ENCODE peak calls at places on chromosome 10, in nine cellular contexts. One of them, this sample, is unnamed.

GRCh38 chr10:101066890-101067355 is 5.1 kb downstream of the KAZALD1 start:
- DNase-seq in progenitor cell of endocrine pancreas: no peak
- DNase-seq in heart right ventricle: peak; percentile 36
- DNase-seq in Peyer's patch: peak; percentile 17
- DNase-seq in H9: no peak
- DNase-seq in colonic mucosa: peak; percentile 55
- DNase-seq in tibial nerve: no peak
- DNase-seq in cardiac fibroblast: no peak
- DNase-seq in psoas muscle: no peak
- DNase-seq in this sample: no peak

GRCh38 chr10:57579926-57580325 is 687.8 kb downstream of the IPMK start:
- DNase-seq in H9: peak; percentile 48
- DNase-seq in tibial nerve: no peak
- DNase-seq in heart right ventricle: no peak
- DNase-seq in cardiac fibroblast: peak; percentile 68
- DNase-seq in progenitor cell of endocrine pancreas: no peak
- DNase-seq in colonic mucosa: no peak
- DNase-seq in psoas muscle: no peak
- DNase-seq in Peyer's patch: no peak
- DNase-seq in this sample: no peak

GRCh38 chr10:4051011-4051407 is 266.0 kb upstream of the KLF6 start:
- DNase-seq in psoas muscle: no peak
- DNase-seq in heart right ventricle: no peak
- DNase-seq in H9: no peak
- DNase-seq in Peyer's patch: no peak
- DNase-seq in colonic mucosa: no peak
- DNase-seq in cardiac fibroblast: peak; percentile 78
- DNase-seq in progenitor cell of endocrine pancreas: no peak
- DNase-seq in tibial nerve: peak; percentile 42
- DNase-seq in this sample: no peak

GRCh38 chr10:3780056-3780765 is 4.8 kb downstream of the KLF6 start:
- DNase-seq in psoas muscle: peak; percentile 42
- DNase-seq in Peyer's patch: no peak
- DNase-seq in H9: peak; percentile 23
- DNase-seq in cardiac fibroblast: peak; percentile 79
- DNase-seq in heart right ventricle: no peak
- DNase-seq in colonic mucosa: peak; percentile 20
- DNase-seq in progenitor cell of endocrine pancreas: no peak
- DNase-seq in tibial nerve: no peak
- DNase-seq in this sample: no peak

GRCh38 chr10:8283986-8284385 is 229.5 kb downstream of the GATA3 start:
- DNase-seq in colonic mucosa: no peak
- DNase-seq in H9: no peak
- DNase-seq in tibial nerve: no peak
- DNase-seq in progenitor cell of endocrine pancreas: no peak
- DNase-seq in cardiac fibroblast: peak; percentile 54
- DNase-seq in psoas muscle: no peak
- DNase-seq in heart right ventricle: no peak
- DNase-seq in Peyer's patch: no peak
- DNase-seq in this sample: no peak

GRCh38 chr10:986881-987634 is 1.2 kb upstream of the GTPBP4 start:
- DNase-seq in Peyer's patch: no peak
- DNase-seq in tibial nerve: no peak
- DNase-seq in progenitor cell of endocrine pancreas: no peak
- DNase-seq in heart right ventricle: no peak
- DNase-seq in psoas muscle: no peak
- DNase-seq in cardiac fibroblast: peak; percentile 82
- DNase-seq in H9: no peak
- DNase-seq in colonic mucosa: no peak
- DNase-seq in this sample: no peak

GRCh38 chr10:47164126-47164799 is 135.7 kb upstream of the GDF10 start:
- DNase-seq in progenitor cell of endocrine pancreas: no peak
- DNase-seq in psoas muscle: no peak
- DNase-seq in cardiac fibroblast: peak; percentile 79
- DNase-seq in Peyer's patch: no peak
- DNase-seq in colonic mucosa: no peak
- DNase-seq in H9: no peak
- DNase-seq in tibial nerve: no peak
- DNase-seq in heart right ventricle: no peak
- DNase-seq in this sample: no peak

GRCh38 chr10:132319853-132320669 is 11.9 kb upstream of the LRRC27 start:
- DNase-seq in psoas muscle: no peak
- DNase-seq in cardiac fibroblast: peak; percentile 91
- DNase-seq in progenitor cell of endocrine pancreas: no peak
- DNase-seq in H9: no peak
- DNase-seq in Peyer's patch: no peak
- DNase-seq in heart right ventricle: no peak
- DNase-seq in colonic mucosa: no peak
- DNase-seq in tibial nerve: no peak
- DNase-seq in this sample: no peak

GRCh38 chr10:124697837-124698559 is 46.2 kb downstream of the FAM53B start:
- DNase-seq in progenitor cell of endocrine pancreas: no peak
- DNase-seq in tibial nerve: no peak
- DNase-seq in Peyer's patch: peak; percentile 59
- DNase-seq in cardiac fibroblast: peak; percentile 13
- DNase-seq in psoas muscle: no peak
- DNase-seq in colonic mucosa: no peak
- DNase-seq in H9: no peak
- DNase-seq in heart right ventricle: no peak
- DNase-seq in this sample: no peak

GRCh38 chr10:73922007-73922863 is 11.3 kb downstream of the PLAU start:
- DNase-seq in heart right ventricle: no peak
- DNase-seq in progenitor cell of endocrine pancreas: no peak
- DNase-seq in psoas muscle: no peak
- DNase-seq in cardiac fibroblast: no peak
- DNase-seq in tibial nerve: no peak
- DNase-seq in Peyer's patch: no peak
- DNase-seq in H9: no peak
- DNase-seq in colonic mucosa: no peak
- DNase-seq in this sample: no peak

GRCh38 chr10:80617807-80618206 is 80.1 kb downstream of the SH2D4B start:
- DNase-seq in psoas muscle: no peak
- DNase-seq in H9: no peak
- DNase-seq in colonic mucosa: no peak
- DNase-seq in cardiac fibroblast: no peak
- DNase-seq in heart right ventricle: no peak
- DNase-seq in progenitor cell of endocrine pancreas: no peak
- DNase-seq in tibial nerve: no peak
- DNase-seq in Peyer's patch: no peak
- DNase-seq in this sample: no peak

GRCh38 chr10:30007406-30007805 is 52.0 kb downstream of the JCAD start:
- DNase-seq in psoas muscle: no peak
- DNase-seq in progenitor cell of endocrine pancreas: no peak
- DNase-seq in cardiac fibroblast: no peak
- DNase-seq in Peyer's patch: no peak
- DNase-seq in tibial nerve: no peak
- DNase-seq in H9: no peak
- DNase-seq in heart right ventricle: no peak
- DNase-seq in colonic mucosa: no peak
- DNase-seq in this sample: no peak

GRCh38 chr10:14952851-14953451 is 945 bp downstream of the DCLRE1C start:
- DNase-seq in psoas muscle: no peak
- DNase-seq in colonic mucosa: no peak
- DNase-seq in cardiac fibroblast: no peak
- DNase-seq in progenitor cell of endocrine pancreas: no peak
- DNase-seq in Peyer's patch: no peak
- DNase-seq in tibial nerve: no peak
- DNase-seq in heart right ventricle: no peak
- DNase-seq in H9: peak; percentile 45
- DNase-seq in this sample: no peak

GRCh38 chr10:132208489-132209050 is 21.8 kb downstream of the DPYSL4 start:
- DNase-seq in progenitor cell of endocrine pancreas: no peak
- DNase-seq in tibial nerve: no peak
- DNase-seq in heart right ventricle: peak; percentile 63
- DNase-seq in psoas muscle: no peak
- DNase-seq in Peyer's patch: no peak
- DNase-seq in cardiac fibroblast: no peak
- DNase-seq in H9: no peak
- DNase-seq in colonic mucosa: no peak
- DNase-seq in this sample: no peak

GRCh38 chr10:113219446-113219845 is 269.4 kb downstream of the TCF7L2 start:
- DNase-seq in progenitor cell of endocrine pancreas: no peak
- DNase-seq in Peyer's patch: no peak
- DNase-seq in cardiac fibroblast: no peak
- DNase-seq in tibial nerve: no peak
- DNase-seq in psoas muscle: no peak
- DNase-seq in colonic mucosa: no peak
- DNase-seq in heart right ventricle: no peak
- DNase-seq in H9: no peak
- DNase-seq in this sample: no peak

DNA sequence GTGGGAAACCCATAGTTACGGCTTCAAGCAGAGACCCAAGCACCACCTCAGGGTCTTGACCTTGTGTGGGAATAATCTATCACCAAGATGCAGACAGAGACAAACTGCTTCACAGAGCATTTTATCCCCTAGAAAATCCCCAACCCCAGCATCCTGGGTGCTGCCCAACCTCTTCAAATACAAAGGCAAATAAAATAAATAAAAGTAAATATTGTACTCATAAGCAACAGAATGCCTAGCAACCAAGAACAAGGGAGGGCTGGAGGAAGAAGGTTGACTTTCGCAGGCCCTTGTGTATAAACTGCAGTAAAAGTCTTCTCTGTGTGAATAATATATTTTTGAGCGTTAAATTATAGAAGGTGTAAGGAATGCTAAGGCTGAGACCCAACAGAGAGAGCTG is 219.5 kb downstream of the WDR11 start:
- DNase-seq in heart right ventricle: no peak
- DNase-seq in cardiac fibroblast: no peak
- DNase-seq in tibial nerve: no peak
- DNase-seq in Peyer's patch: no peak
- DNase-seq in colonic mucosa: no peak
- DNase-seq in psoas muscle: no peak
- DNase-seq in H9: no peak
- DNase-seq in progenitor cell of endocrine pancreas: no peak
- DNase-seq in this sample: no peak
- TF ChIP-seq CTCF in heart right ventricle: no peak
- TF ChIP-seq CTCF in cardiac fibroblast: no peak
- TF ChIP-seq CTCF in tibial nerve: no peak
- TF ChIP-seq CTCF in Peyer's patch: no peak
- TF ChIP-seq CTCF in colonic mucosa: no peak
- TF ChIP-seq CTCF in psoas muscle: no peak
- TF ChIP-seq CTCF in H9: no peak
- TF ChIP-seq CTCF in progenitor cell of endocrine pancreas: no peak
- TF ChIP-seq CTCF in this sample: no peak

DNA sequence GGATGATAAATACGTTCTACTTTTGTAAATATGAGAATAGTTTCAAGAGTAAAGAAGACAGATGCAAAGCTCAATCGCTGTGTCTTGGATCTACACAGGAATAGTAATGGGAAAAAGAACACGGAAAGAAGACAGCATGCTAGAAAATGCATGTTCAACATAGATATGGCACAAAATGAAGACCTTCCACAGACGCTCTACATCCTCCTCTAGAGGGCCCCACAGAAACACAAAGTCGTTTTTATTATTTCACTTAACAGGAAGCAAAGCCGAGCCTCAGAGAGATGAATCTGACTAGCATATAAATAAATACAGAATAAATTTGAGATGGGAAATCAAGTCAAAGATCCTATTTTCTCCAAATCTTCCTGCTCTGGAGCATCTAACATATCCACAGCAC is 292.6 kb downstream of the PARD3 start:
- DNase-seq in Peyer's patch: no peak
- DNase-seq in tibial nerve: no peak
- DNase-seq in H9: no peak
- DNase-seq in progenitor cell of endocrine pancreas: no peak
- DNase-seq in colonic mucosa: no peak
- DNase-seq in heart right ventricle: no peak
- DNase-seq in cardiac fibroblast: peak; percentile 74
- DNase-seq in psoas muscle: no peak
- DNase-seq in this sample: no peak
- TF ChIP-seq CTCF in Peyer's patch: no peak
- TF ChIP-seq CTCF in tibial nerve: no peak
- TF ChIP-seq CTCF in H9: peak; percentile 57
- TF ChIP-seq CTCF in progenitor cell of endocrine pancreas: no peak
- TF ChIP-seq CTCF in colonic mucosa: peak; percentile 41
- TF ChIP-seq CTCF in heart right ventricle: peak; percentile 62
- TF ChIP-seq CTCF in cardiac fibroblast: peak; percentile 67
- TF ChIP-seq CTCF in psoas muscle: no peak
- TF ChIP-seq CTCF in this sample: peak; percentile 12

DNA sequence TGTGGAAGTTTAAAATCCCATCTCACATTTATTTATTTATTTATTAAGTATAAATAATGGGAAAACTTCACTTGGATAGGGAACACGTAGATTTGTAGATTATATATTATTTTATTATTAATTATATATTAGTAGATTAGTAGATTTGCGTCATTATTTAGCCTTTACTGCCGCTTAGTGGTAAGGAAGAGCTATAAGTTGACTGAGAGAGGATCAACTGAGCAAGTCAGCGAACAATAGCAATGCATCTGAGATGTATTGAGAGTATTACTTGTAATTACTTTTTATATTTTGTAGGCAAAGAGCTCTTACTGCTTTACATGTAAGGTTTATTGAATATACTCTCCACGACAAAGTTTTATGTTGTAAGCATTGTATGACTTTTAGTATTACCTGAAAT is 244.5 kb upstream of the ANKRD30A start:
- DNase-seq in Peyer's patch: no peak
- DNase-seq in H9: no peak
- DNase-seq in tibial nerve: no peak
- DNase-seq in cardiac fibroblast: peak; percentile 66
- DNase-seq in heart right ventricle: no peak
- DNase-seq in progenitor cell of endocrine pancreas: no peak
- DNase-seq in psoas muscle: no peak
- DNase-seq in colonic mucosa: no peak
- DNase-seq in this sample: no peak
- TF ChIP-seq CTCF in Peyer's patch: no peak
- TF ChIP-seq CTCF in H9: peak; percentile 65
- TF ChIP-seq CTCF in tibial nerve: peak; percentile 11
- TF ChIP-seq CTCF in cardiac fibroblast: peak; percentile 60
- TF ChIP-seq CTCF in heart right ventricle: peak; percentile 67
- TF ChIP-seq CTCF in progenitor cell of endocrine pancreas: peak; percentile 56
- TF ChIP-seq CTCF in psoas muscle: peak; percentile 37
- TF ChIP-seq CTCF in colonic mucosa: no peak
- TF ChIP-seq CTCF in this sample: peak; percentile 65

DNA sequence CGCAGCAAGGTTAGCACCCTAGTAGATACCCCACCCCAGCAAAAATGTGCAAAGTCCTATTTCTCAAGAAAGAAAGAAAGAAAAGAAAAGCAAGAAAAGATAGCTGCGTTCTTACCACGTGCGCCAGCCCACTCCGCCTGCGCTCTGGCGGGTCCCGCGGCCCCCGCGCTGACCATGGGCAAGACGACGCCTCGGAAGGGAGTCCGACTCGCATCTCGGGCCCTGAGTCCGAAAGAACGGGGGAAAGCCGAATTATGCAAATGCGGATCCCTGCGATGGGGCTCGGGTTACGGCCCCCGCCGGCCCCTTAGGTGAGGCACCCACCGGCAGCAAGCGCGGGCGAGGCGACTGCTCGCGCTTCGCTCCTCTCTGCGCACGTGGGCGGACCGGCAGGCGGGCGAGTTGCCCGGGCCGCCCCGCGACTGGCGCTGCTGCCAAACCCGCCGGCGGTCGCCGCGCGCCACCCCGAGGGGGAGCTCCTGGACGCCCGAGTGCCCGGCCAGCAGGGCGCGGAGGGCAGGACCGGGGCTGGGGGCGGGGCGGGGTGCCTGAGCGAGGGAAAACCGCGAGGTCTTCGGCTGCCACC is 2.4 kb upstream of the EGR2 start:
- DNase-seq in cardiac fibroblast: peak; percentile 9
- DNase-seq in heart right ventricle: peak; percentile 50
- DNase-seq in progenitor cell of endocrine pancreas: peak; percentile 28
- DNase-seq in H9: peak; percentile 77
- DNase-seq in psoas muscle: peak; percentile 33
- DNase-seq in colonic mucosa: peak; percentile 29
- DNase-seq in Peyer's patch: peak; percentile 37
- DNase-seq in tibial nerve: no peak
- DNase-seq in this sample: no peak
- TF ChIP-seq CTCF in cardiac fibroblast: no peak
- TF ChIP-seq CTCF in heart right ventricle: peak; percentile 42
- TF ChIP-seq CTCF in progenitor cell of endocrine pancreas: peak; percentile 40
- TF ChIP-seq CTCF in H9: peak; percentile 37
- TF ChIP-seq CTCF in psoas muscle: no peak
- TF ChIP-seq CTCF in colonic mucosa: no peak
- TF ChIP-seq CTCF in Peyer's patch: no peak
- TF ChIP-seq CTCF in tibial nerve: peak; percentile 18
- TF ChIP-seq CTCF in this sample: no peak